ENCODE peak calls at places on chromosome 6, in five cellular contexts. L is transverse colon, N is upper lobe of left lung, Q is GM23338, J is endothelial cell of umbilical vein. Y is an unnamed sample.

GRCh38 chr6:90062667-90063066 is 168.4 kb downstream of the GJA10 start:
- DNase-seq in L (no peak), N (no peak), Q (no peak), J (no peak), Y (no peak)

GRCh38 chr6:904994-905393 is 212.1 kb upstream of the EXOC2 start:
- DNase-seq in L (no peak), N (no peak), Q (no peak), J (no peak), Y (no peak)

GRCh38 chr6:80366721-80367120 is 260.2 kb downstream of the BCKDHB start:
- DNase-seq in L (no peak), N (no peak), Q (no peak), J (peak; percentile 69), Y (no peak)

GRCh38 chr6:156146891-156147290 is 630.3 kb upstream of the ARID1B start:
- DNase-seq in L (no peak), N (no peak), Q (peak; percentile 5), J (no peak), Y (no peak)

GRCh38 chr6:165744515-165745228 is 81.6 kb upstream of the PDE10A start:
- DNase-seq in L (no peak), N (no peak), Q (no peak), J (no peak), Y (no peak)

GRCh38 chr6:148837941-148838340 is 91.1 kb downstream of the UST start:
- DNase-seq in L (no peak), N (no peak), Q (no peak), J (no peak), Y (no peak)

GRCh38 chr6:139436521-139437348 is 62.3 kb upstream of the CITED2 start:
- DNase-seq in L (no peak), N (no peak), Q (no peak), J (no peak), Y (no peak)

GRCh38 chr6:126302191-126302590 is 37.7 kb upstream of the CENPW start:
- DNase-seq in L (no peak), N (no peak), Q (peak; percentile 38), J (peak; percentile 73), Y (no peak)

GRCh38 chr6:38771111-38771694 is 56.1 kb downstream of the DNAH8 start:
- DNase-seq in L (no peak), N (no peak), Q (no peak), J (peak; percentile 89), Y (no peak)

GRCh38 chr6:127980996-127981395 is 80.1 kb upstream of the THEMIS start:
- DNase-seq in L (no peak), N (no peak), Q (no peak), J (no peak), Y (no peak)

DNA sequence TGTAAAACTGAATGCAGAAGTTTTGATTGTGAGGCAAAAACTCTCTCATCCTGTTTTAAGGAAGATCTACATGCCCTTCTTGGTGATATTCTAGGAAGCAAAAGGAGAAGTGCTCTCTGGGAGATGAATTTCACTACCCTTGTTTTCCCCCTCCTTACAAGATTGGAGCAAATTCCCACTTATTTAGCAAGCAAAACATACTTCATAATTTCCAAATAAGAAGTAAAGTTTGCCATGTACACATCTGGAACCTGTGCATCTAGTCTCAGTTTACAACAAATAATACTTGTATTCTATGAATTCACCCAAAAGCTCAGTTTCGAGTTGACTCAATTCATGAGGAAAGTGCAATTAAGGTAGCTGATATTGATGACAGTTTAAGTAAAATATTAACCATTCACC is 27.6 kb upstream of the IFNGR1 start:
- DNase-seq in L (no peak), N (no peak), Q (no peak), J (no peak), Y (no peak)
- TF ChIP-seq POLR2AphosphoS5 in L (no peak), N (no peak), Q (no peak), J (no peak), Y (no peak)

GRCh38 chr6:111663692-111664564 is 58.2 kb upstream of the TRAF3IP2 start:
- DNase-seq in L (no peak), N (no peak), Q (peak; percentile 96), J (peak; percentile 38), Y (no peak)
- H3K4me1 ChIP-seq in L (peaks cover 44% of the 10 kb centered on the region), N (peaks cover 33% of the 10 kb centered on the region), Q (peaks cover 53% of the 10 kb centered on the region), J (peaks cover 27% of the 10 kb centered on the region), Y (peaks cover 42% of the 10 kb centered on the region)

GRCh38 chr6:47242483-47243386 is 67.0 kb downstream of the TNFRSF21 start:
- DNase-seq in L (peak; percentile 93), N (peak; percentile 92), Q (peak; percentile 31), J (peak; percentile 95), Y (peak; percentile 81)
- TF ChIP-seq POLR2AphosphoS5 in L (peak; percentile 90), N (peak; percentile 78), Q (no peak), J (peak; percentile 57), Y (no peak)

DNA sequence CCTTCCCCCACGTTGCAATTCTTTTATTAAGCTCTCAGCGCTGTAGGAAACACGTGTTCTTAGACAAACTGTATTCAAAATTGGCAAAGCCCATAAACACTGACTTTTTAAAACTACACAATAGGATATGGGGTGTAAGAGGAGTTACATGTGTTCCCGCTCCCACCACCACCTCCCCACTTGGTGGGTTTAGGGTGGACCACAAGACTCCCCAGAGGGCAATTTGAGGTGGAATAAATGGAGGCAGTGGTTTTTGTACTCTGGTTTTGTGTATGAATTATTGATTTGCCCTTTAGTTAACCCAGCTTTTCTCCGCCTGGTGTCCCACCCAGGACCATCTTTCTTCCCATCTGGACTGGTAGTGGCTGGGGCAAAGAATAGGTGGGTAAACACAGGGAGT is 3.7 kb downstream of the UQCC2 start:
- DNase-seq in L (no peak), N (no peak), Q (no peak), J (no peak), Y (no peak)
- H3K4me1 ChIP-seq in L (peaks cover 10% of the 10 kb centered on the region), N (peaks cover 12% of the 10 kb centered on the region), Q (peaks cover 10% of the 10 kb centered on the region), J (peaks cover 17% of the 10 kb centered on the region), Y (peaks cover 53% of the 10 kb centered on the region)

GRCh38 chr6:29757282-29757681 is 34.0 kb downstream of the HLA-F start:
- DNase-seq in L (no peak), N (no peak), Q (peak; percentile 37), J (no peak), Y (no peak)
- TF ChIP-seq POLR2AphosphoS5 in L (no peak), N (no peak), Q (no peak), J (no peak), Y (no peak)

GRCh38 chr6:112096901-112097300 is 9.5 kb downstream of the FAM229B start:
- DNase-seq in L (no peak), N (no peak), Q (no peak), J (no peak), Y (no peak)
- H3K4me1 ChIP-seq in L (no peaks in the 10 kb centered on the region), N (no peaks in the 10 kb centered on the region), Q (peaks cover 30% of the 10 kb centered on the region), J (peaks cover 15% of the 10 kb centered on the region), Y (no peaks in the 10 kb centered on the region)

GRCh38 chr6:20182926-20183521 is 29.2 kb downstream of the MBOAT1 start:
- DNase-seq in L (peak; percentile 92), N (peak; percentile 82), Q (no peak), J (no peak), Y (no peak)
- TF ChIP-seq POLR2AphosphoS5 in L (peak; percentile 58), N (no peak), Q (no peak), J (no peak), Y (no peak)

GRCh38 chr6:32190054-32190945 is at the start of gene PBX2:
- DNase-seq in L (peak; percentile 94), N (peak; percentile 95), Q (peak; percentile 93), J (peak; percentile 93), Y (peak; percentile 95)
- H3K4me1 ChIP-seq in L (peaks cover 52% of the 10 kb centered on the region), N (peaks cover 79% of the 10 kb centered on the region), Q (peaks cover 51% of the 10 kb centered on the region), J (peaks cover 48% of the 10 kb centered on the region), Y (peaks cover 80% of the 10 kb centered on the region)

GRCh38 chr6:3538536-3538935 is 81.7 kb upstream of the SLC22A23 start:
- DNase-seq in L (no peak), N (no peak), Q (no peak), J (peak; percentile 90), Y (no peak)

GRCh38 chr6:3542032-3542640 is 85.3 kb upstream of the SLC22A23 start:
- DNase-seq in L (peak; percentile 31), N (no peak), Q (no peak), J (no peak), Y (no peak)

GRCh38 chr6:3540980-3541379 is 84.1 kb upstream of the SLC22A23 start:
- DNase-seq in L (no peak), N (no peak), Q (no peak), J (peak; percentile 27), Y (no peak)

GRCh38 chr6:3535716-3536435 is 79.0 kb upstream of the SLC22A23 start:
- DNase-seq in L (no peak), N (no peak), Q (no peak), J (no peak), Y (no peak)

GRCh38 chr6:3540253-3540820 is 83.5 kb upstream of the SLC22A23 start:
- DNase-seq in L (no peak), N (no peak), Q (no peak), J (no peak), Y (no peak)
- TF ChIP-seq POLR2AphosphoS5 in L (no peak), N (no peak), Q (no peak), J (no peak), Y (no peak)

Y was measured in suprapubic skin.